ENCODE peak calls at places on chromosomes 5 and 9, in five cellular contexts. One of them, this sample, is unnamed.

GRCh38 chr5:173627860-173628392 is 11.5 kb upstream of the BOD1 start:
- DNase-seq in T47D: no peak
- DNase-seq in aorta: no peak
- DNase-seq in activated CD4-positive, alpha-beta T cell treated with anti-CD3 and anti-CD28 coated beads, Interleukin-2, amount 10 ng/mL, durations not matched to agents 7 days and 5 days: no peak
- DNase-seq in smooth muscle cell of the brain vasculature: no peak
- DNase-seq in this sample: no peak

GRCh38 chr5:59346514-59346913 is 547.0 kb downstream of the PDE4D start:
- DNase-seq in T47D: no peak
- DNase-seq in aorta: no peak
- DNase-seq in activated CD4-positive, alpha-beta T cell treated with anti-CD3 and anti-CD28 coated beads, Interleukin-2, amount 10 ng/mL, durations not matched to agents 7 days and 5 days: no peak
- DNase-seq in smooth muscle cell of the brain vasculature: no peak
- DNase-seq in this sample: no peak

GRCh38 chr9:14097215-14097614 is 216.7 kb downstream of the NFIB start:
- DNase-seq in T47D: no peak
- DNase-seq in aorta: no peak
- DNase-seq in activated CD4-positive, alpha-beta T cell treated with anti-CD3 and anti-CD28 coated beads, Interleukin-2, amount 10 ng/mL, durations not matched to agents 7 days and 5 days: no peak
- DNase-seq in smooth muscle cell of the brain vasculature: peak; percentile 28
- DNase-seq in this sample: peak; percentile 65

GRCh38 chr9:98866435-98867108 is 59.1 kb downstream of the GALNT12 start:
- DNase-seq in T47D: no peak
- DNase-seq in aorta: no peak
- DNase-seq in activated CD4-positive, alpha-beta T cell treated with anti-CD3 and anti-CD28 coated beads, Interleukin-2, amount 10 ng/mL, durations not matched to agents 7 days and 5 days: no peak
- DNase-seq in smooth muscle cell of the brain vasculature: no peak
- DNase-seq in this sample: no peak

GRCh38 chr5:62600560-62601252 is 22.1 kb downstream of the LRRC70 start:
- DNase-seq in T47D: peak; percentile 5
- DNase-seq in aorta: no peak
- DNase-seq in activated CD4-positive, alpha-beta T cell treated with anti-CD3 and anti-CD28 coated beads, Interleukin-2, amount 10 ng/mL, durations not matched to agents 7 days and 5 days: no peak
- DNase-seq in smooth muscle cell of the brain vasculature: no peak
- DNase-seq in this sample: no peak

GRCh38 chr9:98770717-98771116 is 25.6 kb downstream of the ANKS6 start:
- DNase-seq in T47D: no peak
- DNase-seq in aorta: no peak
- DNase-seq in activated CD4-positive, alpha-beta T cell treated with anti-CD3 and anti-CD28 coated beads, Interleukin-2, amount 10 ng/mL, durations not matched to agents 7 days and 5 days: no peak
- DNase-seq in smooth muscle cell of the brain vasculature: no peak
- DNase-seq in this sample: no peak

GRCh38 chr5:111901303-111901702 is 144.3 kb upstream of the NREP start:
- DNase-seq in T47D: no peak
- DNase-seq in aorta: no peak
- DNase-seq in activated CD4-positive, alpha-beta T cell treated with anti-CD3 and anti-CD28 coated beads, Interleukin-2, amount 10 ng/mL, durations not matched to agents 7 days and 5 days: no peak
- DNase-seq in smooth muscle cell of the brain vasculature: no peak
- DNase-seq in this sample: no peak

GRCh38 chr5:172860520-172861443 is 26.7 kb downstream of the ERGIC1 start:
- DNase-seq in T47D: no peak
- DNase-seq in aorta: peak; percentile 93
- DNase-seq in activated CD4-positive, alpha-beta T cell treated with anti-CD3 and anti-CD28 coated beads, Interleukin-2, amount 10 ng/mL, durations not matched to agents 7 days and 5 days: no peak
- DNase-seq in smooth muscle cell of the brain vasculature: no peak
- DNase-seq in this sample: no peak

GRCh38 chr5:39219433-39219832 is at the start of gene FYB1:
- DNase-seq in T47D: no peak
- DNase-seq in aorta: peak; percentile 77
- DNase-seq in activated CD4-positive, alpha-beta T cell treated with anti-CD3 and anti-CD28 coated beads, Interleukin-2, amount 10 ng/mL, durations not matched to agents 7 days and 5 days: no peak
- DNase-seq in smooth muscle cell of the brain vasculature: no peak
- DNase-seq in this sample: no peak

GRCh38 chr5:85512896-85513295 is 1104.8 kb upstream of the COX7C start:
- DNase-seq in T47D: no peak
- DNase-seq in aorta: no peak
- DNase-seq in activated CD4-positive, alpha-beta T cell treated with anti-CD3 and anti-CD28 coated beads, Interleukin-2, amount 10 ng/mL, durations not matched to agents 7 days and 5 days: no peak
- DNase-seq in smooth muscle cell of the brain vasculature: no peak
- DNase-seq in this sample: no peak

GRCh38 chr5:180284161-180284560 is 7.7 kb downstream of the MAPK9 start:
- DNase-seq in T47D: no peak
- DNase-seq in aorta: no peak
- DNase-seq in activated CD4-positive, alpha-beta T cell treated with anti-CD3 and anti-CD28 coated beads, Interleukin-2, amount 10 ng/mL, durations not matched to agents 7 days and 5 days: no peak
- DNase-seq in smooth muscle cell of the brain vasculature: no peak
- DNase-seq in this sample: no peak

GRCh38 chr9:114092336-114092735 is 6.8 kb downstream of the KIF12 start:
- DNase-seq in T47D: no peak
- DNase-seq in aorta: no peak
- DNase-seq in activated CD4-positive, alpha-beta T cell treated with anti-CD3 and anti-CD28 coated beads, Interleukin-2, amount 10 ng/mL, durations not matched to agents 7 days and 5 days: no peak
- DNase-seq in smooth muscle cell of the brain vasculature: no peak
- DNase-seq in this sample: no peak

GRCh38 chr9:108468364-108468763 is 387.4 kb downstream of the ACTL7B start:
- DNase-seq in T47D: no peak
- DNase-seq in aorta: no peak
- DNase-seq in activated CD4-positive, alpha-beta T cell treated with anti-CD3 and anti-CD28 coated beads, Interleukin-2, amount 10 ng/mL, durations not matched to agents 7 days and 5 days: peak; percentile 10
- DNase-seq in smooth muscle cell of the brain vasculature: no peak
- DNase-seq in this sample: no peak

GRCh38 chr5:72241346-72242003 is 78.6 kb downstream of the MRPS27 start:
- DNase-seq in T47D: no peak
- DNase-seq in aorta: no peak
- DNase-seq in activated CD4-positive, alpha-beta T cell treated with anti-CD3 and anti-CD28 coated beads, Interleukin-2, amount 10 ng/mL, durations not matched to agents 7 days and 5 days: no peak
- DNase-seq in smooth muscle cell of the brain vasculature: no peak
- DNase-seq in this sample: no peak

GRCh38 chr9:110919609-110920008 is 118.7 kb downstream of the LPAR1 start:
- DNase-seq in T47D: no peak
- DNase-seq in aorta: no peak
- DNase-seq in activated CD4-positive, alpha-beta T cell treated with anti-CD3 and anti-CD28 coated beads, Interleukin-2, amount 10 ng/mL, durations not matched to agents 7 days and 5 days: no peak
- DNase-seq in smooth muscle cell of the brain vasculature: no peak
- DNase-seq in this sample: no peak

GRCh38 chr9:77514886-77515711 is 133.0 kb downstream of the GNA14 start:
- DNase-seq in T47D: no peak
- DNase-seq in aorta: peak; percentile 58
- DNase-seq in activated CD4-positive, alpha-beta T cell treated with anti-CD3 and anti-CD28 coated beads, Interleukin-2, amount 10 ng/mL, durations not matched to agents 7 days and 5 days: no peak
- DNase-seq in smooth muscle cell of the brain vasculature: no peak
- DNase-seq in this sample: no peak

This sample was measured in SK-N-MC.